ENCODE peak calls at places on chromosomes 12 and 14, in four cellular contexts. V, F, H and O are unnamed samples.

GRCh38 chr12:14185441-14186192 is 179.9 kb upstream of the ATF7IP start:
- DNase-seq in V (peak), H (no peak), F (peak), O (peak)

GRCh38 chr12:5493018-5493417 is 61.1 kb downstream of the NTF3 start:
- DNase-seq in V (no peak), H (no peak), F (no peak), O (no peak)

GRCh38 chr12:20601668-20602280 is 93.4 kb upstream of the SLCO1C1 start:
- DNase-seq in F (peak), H (no peak), V (peak), O (peak)

GRCh38 chr14:37232907-37233481 is 35.3 kb downstream of the MIPOL1 start:
- DNase-seq in F (peak), H (no peak), V (peak), O (peak)

GRCh38 chr12:114248527-114248926 is 157.4 kb downstream of the TBX5 start:
- DNase-seq in F (peak), H (no peak), V (peak), O (no peak)

GRCh38 chr12:120376890-120377572 is 8.1 kb upstream of the MSI1 start:
- DNase-seq in F (no peak), V (no peak), H (no peak), O (no peak)

GRCh38 chr12:120842595-120842994 is 61.6 kb downstream of the SPPL3 start:
- DNase-seq in F (no peak), H (no peak), V (no peak), O (peak)

GRCh38 chr12:128726866-128727265 is 96.9 kb downstream of the SLC15A4 start:
- DNase-seq in H (no peak), F (no peak), V (no peak), O (no peak)

GRCh38 chr14:61116369-61116768 is 135.3 kb downstream of the SLC38A6 start:
- DNase-seq in F (peak), V (peak), H (no peak), O (no peak)

GRCh38 chr12:67080637-67081036 is 188.5 kb upstream of the CAND1 start:
- DNase-seq in H (no peak), F (no peak), V (no peak), O (no peak)

GRCh38 chr14:38250316-38250715 is 5.6 kb downstream of the CLEC14A start:
- DNase-seq in V (no peak), H (no peak), F (no peak), O (no peak)

GRCh38 chr12:42086021-42086420 is 58.7 kb downstream of the GXYLT1 start:
- DNase-seq in H (no peak), F (no peak), V (peak), O (peak)

GRCh38 chr12:64611430-64612286 is 1.4 kb downstream of the RASSF3 start:
- DNase-seq in H (no peak), F (peak), V (peak), O (peak)

GRCh38 chr14:37834275-37834674 is 238.8 kb downstream of the TTC6 start:
- DNase-seq in F (peak), H (no peak), V (no peak), O (no peak)

GRCh38 chr14:20631821-20632389 is 9.6 kb downstream of the OR6S1 start:
- DNase-seq in V (peak), H (no peak), F (peak), O (peak)

GRCh38 chr12:127342861-127343260 is 924.1 kb upstream of the TMEM132C start:
- DNase-seq in V (peak), H (no peak), F (peak), O (peak)

GRCh38 chr12:47155457-47156166 is 75.9 kb upstream of the AMIGO2 start:
- DNase-seq in F (no peak), H (no peak), V (peak), O (no peak)

GRCh38 chr12:78403136-78403535 is 461.4 kb upstream of the SYT1 start:
- DNase-seq in H (no peak), V (peak), F (peak), O (no peak)

GRCh38 chr12:50242751-50243191 is 40.5 kb downstream of the LIMA1 start:
- DNase-seq in H (no peak), F (peak), V (peak), O (no peak)

GRCh38 chr12:90253142-90253541 is 544.5 kb upstream of the ATP2B1 start:
- DNase-seq in F (no peak), H (no peak), V (no peak), O (no peak)

GRCh38 chr12:112153900-112154234 is 28.5 kb downstream of the TRAFD1 start:
- DNase-seq in H (no peak), V (no peak), F (no peak), O (no peak)

GRCh38 chr14:90903101-90903500 is 86.9 kb upstream of the TTC7B start:
- DNase-seq in F (peak), H (no peak), V (peak), O (peak)

DNA sequence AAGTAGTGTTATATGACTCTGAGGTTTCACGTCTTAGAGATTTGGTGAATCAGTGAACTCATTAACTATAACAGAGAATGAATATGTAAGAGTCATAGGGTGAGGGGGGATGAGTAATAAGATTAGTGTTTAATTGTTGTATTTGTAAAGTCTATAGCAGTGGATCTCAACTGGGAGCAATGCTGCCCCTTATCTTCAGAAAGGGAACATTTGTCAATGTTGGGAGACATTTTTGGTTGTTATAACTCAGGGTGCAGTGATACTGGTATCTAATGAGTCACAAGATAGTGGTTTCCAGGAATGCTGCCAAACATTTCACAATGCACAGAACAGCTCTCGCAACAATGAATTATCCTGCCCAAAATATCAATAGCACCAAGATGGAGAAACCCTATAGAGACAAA is 1193.7 kb downstream of the GALC start:
- DNase-seq in H (no peak), F (peak), V (peak), O (peak)
- H3K27ac ChIP-seq in H (no peak), F (no peak), V (no peak), O (no peak)

GRCh38 chr12:1810201-1810930 is 10.0 kb upstream of the LRTM2 start:
- DNase-seq in F (no peak), H (no peak), V (no peak), O (no peak)

GRCh38 chr12:1808798-1809480 is 11.4 kb upstream of the LRTM2 start:
- DNase-seq in V (no peak), F (no peak), H (no peak), O (no peak)

GRCh38 chr12:1808036-1808797 is 12.1 kb upstream of the LRTM2 start:
- DNase-seq in V (no peak), F (no peak), H (no peak), O (no peak)

GRCh38 chr12:1810931-1811280 is 9.5 kb upstream of the LRTM2 start:
- DNase-seq in H (no peak), V (no peak), F (no peak), O (no peak)

DNA sequence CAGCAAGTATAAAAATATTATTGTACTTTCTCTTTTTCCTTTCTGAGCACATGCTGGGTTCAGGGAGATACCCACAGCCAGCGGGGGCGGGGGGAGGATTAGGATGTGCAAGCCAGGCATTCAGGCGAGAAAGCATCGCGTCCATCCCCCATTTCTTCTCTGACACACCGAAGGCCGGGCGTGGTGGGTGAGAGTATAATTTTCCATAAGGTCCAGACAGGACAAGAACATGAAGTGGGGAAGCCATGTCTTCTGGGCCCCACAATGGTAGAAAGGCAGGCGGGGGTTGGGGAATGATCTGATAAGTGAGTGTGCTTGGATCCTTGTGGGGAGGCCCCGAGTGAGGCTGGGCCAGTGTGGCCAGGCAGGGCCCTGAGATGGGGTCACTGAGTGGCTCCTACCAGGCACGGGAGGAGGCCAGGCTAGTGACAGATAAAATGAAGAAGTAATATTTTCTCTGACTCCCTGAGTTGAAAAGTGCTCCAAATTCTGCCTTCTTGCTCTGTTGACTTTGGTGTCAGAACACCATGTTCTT is 10.7 kb upstream of the LRTM2 start:
- DNase-seq in F (no peak), V (no peak), H (no peak), O (no peak)
- H3K27ac ChIP-seq in F (no peak), V (no peak), H (no peak), O (no peak)

GRCh38 chr12:58252914-58253313 is 311.5 kb downstream of the ATP23 start:
- DNase-seq in H (no peak), V (no peak), F (peak), O (no peak)
- H3K27ac ChIP-seq in H (no peak), V (no peak), F (no peak), O (no peak)

GRCh38 chr12:39621670-39622069 is 2.1 kb upstream of the ABCD2 start:
- DNase-seq in F (no peak), V (no peak), H (no peak), O (no peak)
- H3K27ac ChIP-seq in F (no peak), V (no peak), H (no peak), O (no peak)

GRCh38 chr12:103250487-103250886 is 245.3 kb downstream of the C12orf42 start:
- DNase-seq in F (no peak), H (no peak), V (no peak), O (no peak)

GRCh38 chr12:103249614-103250013 is 246.2 kb downstream of the C12orf42 start:
- DNase-seq in F (peak), V (no peak), H (no peak), O (no peak)

GRCh38 chr12:103244596-103244995 is 251.2 kb downstream of the C12orf42 start:
- DNase-seq in F (no peak), H (no peak), V (no peak), O (no peak)

GRCh38 chr12:103247531-103247930 is 248.2 kb downstream of the C12orf42 start:
- DNase-seq in F (no peak), V (no peak), H (no peak), O (no peak)
- H3K27ac ChIP-seq in F (no peak), V (no peak), H (no peak), O (no peak)

GRCh38 chr14:23140389-23140788 is 21.3 kb upstream of the CEBPE start:
- DNase-seq in H (no peak), F (no peak), V (no peak), O (no peak)

GRCh38 chr14:23141706-23142467 is 22.8 kb upstream of the CEBPE start:
- DNase-seq in V (peak), H (no peak), F (peak), O (peak)

GRCh38 chr14:23143911-23144310 is 24.9 kb upstream of the CEBPE start:
- DNase-seq in F (no peak), H (no peak), V (peak), O (no peak)

GRCh38 chr14:23139874-23140273 is 20.8 kb upstream of the CEBPE start:
- DNase-seq in V (no peak), F (no peak), H (no peak), O (no peak)

GRCh38 chr14:23142826-23143225 is 23.8 kb upstream of the CEBPE start:
- DNase-seq in V (no peak), H (no peak), F (no peak), O (no peak)
- H3K27ac ChIP-seq in V (no peak), H (peak), F (no peak), O (peak)

GRCh38 chr12:44488180-44488579 is 387.9 kb downstream of the NELL2 start:
- DNase-seq in H (no peak), F (no peak), V (no peak), O (peak)
- H3K27ac ChIP-seq in H (no peak), F (no peak), V (no peak), O (no peak)

DNA sequence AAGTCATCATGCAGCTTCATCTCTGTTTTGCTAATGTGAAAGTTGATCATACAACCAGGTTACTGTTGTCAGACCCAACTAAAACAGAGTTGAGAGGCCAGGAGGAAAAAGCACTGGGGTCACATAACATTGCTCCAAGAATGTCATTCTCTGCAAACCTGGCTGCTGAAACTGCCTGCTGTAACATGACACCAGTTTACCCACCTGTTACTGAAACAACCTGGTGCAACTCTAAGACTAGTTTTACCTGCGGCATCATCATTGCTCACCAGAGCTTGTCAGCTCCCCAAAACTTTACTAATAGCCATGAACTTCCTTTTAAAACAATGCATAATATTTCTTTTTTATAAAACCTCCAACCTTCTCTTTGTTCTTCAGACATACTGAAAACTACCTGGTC is 30.7 kb upstream of the DEGS2 start:
- DNase-seq in V (no peak), F (peak), H (no peak), O (no peak)
- H3K27ac ChIP-seq in V (no peak), F (no peak), H (peak), O (no peak)

DNA sequence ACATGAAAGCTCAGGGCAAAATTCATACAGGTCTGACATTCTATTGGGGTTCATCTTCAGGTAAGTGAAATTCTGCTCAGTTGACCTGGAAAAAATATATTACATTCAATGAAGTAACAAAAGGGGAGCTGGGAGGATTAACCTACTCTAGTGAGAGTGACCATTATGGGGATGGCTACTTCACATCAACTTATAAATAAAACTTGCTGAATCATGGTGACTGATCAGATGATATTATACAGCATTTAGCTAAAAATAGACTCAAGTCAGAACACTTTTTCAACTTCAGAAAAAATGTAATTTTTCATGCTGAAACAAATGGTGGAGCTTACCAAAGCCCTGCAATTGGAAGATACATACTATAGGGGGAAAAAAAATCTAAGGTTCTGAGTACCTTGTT is 800.2 kb downstream of the FSCB start:
- DNase-seq in V (peak), F (no peak), H (no peak), O (no peak)
- H3K27ac ChIP-seq in V (no peak), F (no peak), H (no peak), O (no peak)